ENCODE peak calls at places on chromosomes 5 and 9, in eight cellular contexts. S is kidney, L is psoas muscle, H is transverse colon, M is heart right ventricle, D is IMR-90, A is GM23248, P is adrenal gland. X is an unnamed sample.

GRCh38 chr5:149824851-149825250 is 94.7 kb downstream of the PPARGC1B start:
- DNase-seq in P (no peak), A (no peak), S (peak; percentile 86), L (no peak), M (peak; percentile 78), D (no peak), H (peak; percentile 43), X (no peak)

GRCh38 chr5:23450187-23450586 is 57.2 kb upstream of the PRDM9 start:
- DNase-seq in H (no peak), S (no peak), A (no peak), L (no peak), M (no peak), P (no peak), D (no peak), X (no peak)

GRCh38 chr5:22242532-22242931 is 610.6 kb downstream of the CDH12 start:
- DNase-seq in P (no peak), S (no peak), L (no peak), M (no peak), D (no peak), H (no peak), A (peak; percentile 26), X (no peak)

GRCh38 chr5:32126691-32127090 is 47.4 kb downstream of the GOLPH3 start:
- DNase-seq in D (peak; percentile 5), S (no peak), A (no peak), P (no peak), L (no peak), H (no peak), M (no peak), X (no peak)

GRCh38 chr9:94772654-94773303 is 46.3 kb downstream of the AOPEP start:
- DNase-seq in D (peak; percentile 86), S (no peak), A (peak; percentile 27), P (no peak), M (no peak), H (no peak), L (no peak), X (no peak)

GRCh38 chr9:125538092-125538473 is 168.9 kb downstream of the MAPKAP1 start:
- DNase-seq in A (peak; percentile 96), D (peak; percentile 95), M (peak; percentile 30), S (no peak), P (peak; percentile 61), H (peak; percentile 60), L (no peak), X (peak; percentile 77)

GRCh38 chr9:95764920-95765319 is 110.6 kb upstream of the ERCC6L2 start:
- DNase-seq in H (no peak), L (no peak), P (no peak), M (no peak), S (no peak), A (no peak), D (no peak), X (no peak)

GRCh38 chr5:17132444-17133083 is 84.9 kb upstream of the BASP1 start:
- DNase-seq in D (peak; percentile 63), H (no peak), S (no peak), L (no peak), A (peak; percentile 63), M (no peak), P (no peak), X (peak; percentile 54)

GRCh38 chr9:135409286-135410200 is 70.0 kb upstream of the PPP1R26 start:
- DNase-seq in D (no peak), L (no peak), S (no peak), M (no peak), A (no peak), P (no peak), H (no peak), X (no peak)

DNA sequence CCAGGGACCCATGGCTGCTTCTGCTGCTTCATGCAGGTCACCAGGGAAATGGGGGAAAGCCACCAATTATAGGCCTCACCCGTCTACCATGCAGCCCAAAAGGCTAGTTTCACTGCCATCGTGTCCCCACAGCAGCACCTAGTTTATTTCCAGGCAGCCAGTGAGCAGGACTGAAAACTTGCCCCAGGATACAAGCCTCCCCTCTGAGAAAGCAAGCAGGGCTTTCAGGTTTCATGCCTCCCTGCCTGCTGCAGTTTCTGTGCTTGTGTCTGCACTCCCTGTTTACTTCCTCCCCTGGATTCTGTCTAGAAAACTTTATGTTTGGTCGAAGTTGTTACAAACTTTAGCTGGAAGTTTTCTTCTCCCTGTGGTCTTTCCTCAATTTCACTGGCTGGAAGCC is 319.1 kb downstream of the ANXA1 start:
- DNase-seq in S (no peak), L (no peak), H (no peak), M (no peak), P (no peak), D (no peak), A (no peak), X (no peak)
- H3K27ac ChIP-seq in S (no peak overlapping the region), L (no peak overlapping the region), H (no peak overlapping the region), M (no peak overlapping the region), P (no peak overlapping the region), D (no peak overlapping the region), A (no peak overlapping the region), X (no peak overlapping the region)

DNA sequence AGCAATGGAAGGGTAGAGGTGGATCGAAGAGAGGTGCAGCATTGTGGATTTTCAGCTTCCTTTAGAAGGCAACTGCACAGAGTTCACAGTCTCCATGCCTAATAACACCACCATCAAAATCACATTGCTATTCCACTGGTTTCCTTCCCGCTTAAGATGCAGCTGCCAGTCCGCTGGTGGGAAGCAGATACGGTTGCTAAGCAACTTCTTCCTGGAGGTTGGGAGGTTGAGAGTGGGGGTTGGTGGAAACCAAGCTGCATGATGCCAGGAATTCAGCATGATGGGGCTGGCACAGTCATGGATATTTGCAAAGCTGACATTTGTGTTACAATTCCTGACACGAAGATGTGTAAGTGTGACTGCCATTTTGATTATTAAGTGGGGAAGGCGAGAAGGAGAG is 87.6 kb downstream of the GLDC start:
- DNase-seq in A (no peak), D (no peak), S (no peak), M (peak; percentile 14), H (no peak), P (no peak), L (no peak), X (no peak)
- H3K4me3 ChIP-seq in A (no peak overlapping the region), D (no peak overlapping the region), S (no peak overlapping the region), M (no peak overlapping the region), H (no peak overlapping the region), P (no peak overlapping the region), L (no peak overlapping the region), X (no peak overlapping the region)

DNA sequence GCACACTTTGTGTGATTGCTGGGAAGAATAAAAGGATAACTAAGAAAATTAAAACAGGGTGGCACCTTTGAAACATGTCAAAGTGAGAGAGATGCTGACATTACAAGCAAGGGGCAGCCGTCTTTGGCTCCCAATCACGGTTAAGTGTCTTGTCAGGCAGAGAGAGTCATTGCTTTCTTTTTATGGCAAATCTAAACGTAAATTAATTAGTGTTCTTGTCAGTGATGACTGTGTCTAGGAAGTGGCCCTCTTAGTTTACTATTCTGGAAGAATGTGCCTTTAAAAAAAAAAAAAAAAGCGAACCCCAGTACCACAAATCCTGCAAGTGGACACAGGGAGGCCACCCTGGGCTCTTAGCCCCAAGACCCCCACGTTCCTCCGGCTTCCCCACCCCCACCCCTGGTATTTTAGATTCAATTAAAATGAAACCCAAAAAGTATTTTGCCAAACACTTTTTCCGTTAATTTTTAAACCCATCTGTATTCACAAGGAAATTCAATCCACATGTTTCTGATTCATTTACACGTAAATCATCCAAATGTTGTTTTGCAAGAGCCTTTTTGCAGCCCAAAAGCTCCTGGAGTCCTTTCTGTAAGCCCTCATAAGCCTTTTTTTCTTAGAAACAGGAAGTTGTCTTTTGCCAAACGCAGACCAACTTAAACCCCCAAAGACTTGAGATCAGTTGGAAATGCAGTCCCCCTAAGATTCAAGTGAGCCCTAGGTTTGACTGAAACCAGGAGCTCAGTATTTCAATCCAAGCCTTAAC is 399.3 kb downstream of the EBF1 start:
- DNase-seq in M (no peak), S (no peak), P (no peak), L (no peak), D (no peak), A (peak; percentile 84), H (no peak), X (no peak)
- H3K27ac ChIP-seq in M (peak overlapping the region; percentile 36), S (peak overlapping the region; percentile 41), P (no peak overlapping the region), L (no peak overlapping the region), D (no peak overlapping the region), A (peak overlapping the region; percentile 92), H (peak overlapping the region; percentile 29), X (no peak overlapping the region)

DNA sequence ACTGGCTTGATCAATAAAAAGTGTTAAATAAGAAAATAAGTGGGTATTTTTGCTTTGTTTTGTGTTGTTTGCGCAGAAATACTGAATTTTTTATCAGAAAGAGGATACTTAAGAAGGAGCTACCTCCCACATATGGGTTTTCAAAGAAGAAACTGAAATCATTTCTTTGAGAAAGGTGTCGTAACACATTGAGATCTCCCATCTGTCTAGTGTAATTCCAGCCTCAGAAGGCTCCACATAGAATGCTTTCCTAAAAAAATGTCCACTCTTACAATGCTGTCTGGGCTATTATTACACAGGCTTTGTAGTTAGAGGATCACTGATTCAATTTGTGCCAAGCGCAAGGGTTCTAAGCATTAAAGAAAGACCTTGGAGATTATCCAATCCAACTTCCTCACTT is 226.2 kb downstream of the EPB41L4A start:
- DNase-seq in H (no peak), S (no peak), D (no peak), L (no peak), A (no peak), M (no peak), P (no peak), X (no peak)
- H3K4me3 ChIP-seq in H (no peak overlapping the region), S (no peak overlapping the region), D (no peak overlapping the region), L (no peak overlapping the region), A (no peak overlapping the region), M (no peak overlapping the region), P (no peak overlapping the region), X (no peak overlapping the region)

GRCh38 chr9:74041588-74041987 is 455.5 kb upstream of the RORB start:
- DNase-seq in M (no peak), S (no peak), P (no peak), L (no peak), D (no peak), A (no peak), H (no peak), X (no peak)
- H3K27ac ChIP-seq in M (no peak overlapping the region), S (no peak overlapping the region), P (no peak overlapping the region), L (no peak overlapping the region), D (no peak overlapping the region), A (no peak overlapping the region), H (no peak overlapping the region), X (no peak overlapping the region)

GRCh38 chr9:133357656-133358055 is 1.3 kb downstream of the SURF2 start:
- DNase-seq in L (no peak), A (no peak), D (no peak), H (no peak), M (no peak), P (no peak), S (no peak), X (no peak)
- H3K4me3 ChIP-seq in L (no peak overlapping the region), A (no peak overlapping the region), D (no peak overlapping the region), H (no peak overlapping the region), M (no peak overlapping the region), P (no peak overlapping the region), S (peak overlapping the region; percentile 90), X (no peak overlapping the region)

GRCh38 chr5:126369083-126369482 is 54.1 kb upstream of the GRAMD2B start:
- DNase-seq in H (no peak), D (no peak), A (no peak), M (no peak), P (no peak), L (no peak), S (no peak), X (no peak)

GRCh38 chr5:126366199-126366560 is 57.0 kb upstream of the GRAMD2B start:
- DNase-seq in M (no peak), H (no peak), S (no peak), L (no peak), A (no peak), P (no peak), D (no peak), X (no peak)

GRCh38 chr5:126365446-126366198 is 57.6 kb upstream of the GRAMD2B start:
- DNase-seq in L (no peak), A (no peak), H (no peak), S (no peak), M (no peak), D (peak; percentile 66), P (no peak), X (no peak)

GRCh38 chr5:126369995-126370731 is 53.0 kb upstream of the GRAMD2B start:
- DNase-seq in D (peak; percentile 23), M (no peak), H (no peak), P (no peak), L (no peak), S (no peak), A (peak; percentile 53), X (peak; percentile 91)

GRCh38 chr5:126368239-126368812 is 54.9 kb upstream of the GRAMD2B start:
- DNase-seq in H (no peak), L (no peak), D (peak; percentile 25), S (no peak), A (no peak), P (no peak), M (no peak), X (no peak)
- H3K27ac ChIP-seq in H (peak overlapping the region; percentile 30), L (no peak overlapping the region), D (no peak overlapping the region), S (peak overlapping the region; percentile 89), A (no peak overlapping the region), P (no peak overlapping the region), M (no peak overlapping the region), X (no peak overlapping the region)